ENCODE peak calls at places on chromosomes 13 and 19, in five cellular contexts. One of them, this sample, is unnamed.

GRCh38 chr19:45340232-45340898 is at the start of gene KLC3:
- DNase-seq in left kidney: peak; percentile 71
- DNase-seq in psoas muscle: no peak
- DNase-seq in MCF 10A: peak; percentile 47
- DNase-seq in non-pigmented ciliary epithelial cell: no peak
- DNase-seq in this sample: no peak

GRCh38 chr19:23075031-23075733 is 41.6 kb upstream of the ZNF730 start:
- DNase-seq in left kidney: peak; percentile 97
- DNase-seq in psoas muscle: peak; percentile 45
- DNase-seq in MCF 10A: no peak
- DNase-seq in non-pigmented ciliary epithelial cell: peak; percentile 35
- DNase-seq in this sample: peak; percentile 70

GRCh38 chr13:79995334-79995733 is 345.6 kb downstream of the SPRY2 start:
- DNase-seq in left kidney: no peak
- DNase-seq in psoas muscle: no peak
- DNase-seq in MCF 10A: peak; percentile 56
- DNase-seq in non-pigmented ciliary epithelial cell: peak; percentile 80
- DNase-seq in this sample: no peak

GRCh38 chr19:49921871-49922755 is 6.9 kb upstream of the ATF5 start:
- DNase-seq in left kidney: no peak
- DNase-seq in psoas muscle: no peak
- DNase-seq in MCF 10A: peak; percentile 36
- DNase-seq in non-pigmented ciliary epithelial cell: peak; percentile 31
- DNase-seq in this sample: no peak

GRCh38 chr19:12833747-12834417 is 497 bp downstream of the RTBDN start:
- DNase-seq in left kidney: peak; percentile 38
- DNase-seq in psoas muscle: no peak
- DNase-seq in MCF 10A: peak; percentile 47
- DNase-seq in non-pigmented ciliary epithelial cell: no peak
- DNase-seq in this sample: no peak

GRCh38 chr13:38430761-38431160 is 81.1 kb downstream of the UFM1 start:
- DNase-seq in left kidney: no peak
- DNase-seq in psoas muscle: no peak
- DNase-seq in MCF 10A: no peak
- DNase-seq in non-pigmented ciliary epithelial cell: no peak
- DNase-seq in this sample: no peak

GRCh38 chr19:3068071-3068470 is 5.8 kb upstream of the TLE5 start:
- DNase-seq in left kidney: peak; percentile 96
- DNase-seq in psoas muscle: peak; percentile 59
- DNase-seq in MCF 10A: no peak
- DNase-seq in non-pigmented ciliary epithelial cell: no peak
- DNase-seq in this sample: no peak

GRCh38 chr13:113458218-113459065 is 5.2 kb upstream of the ADPRHL1 start:
- DNase-seq in left kidney: peak; percentile 65
- DNase-seq in psoas muscle: no peak
- DNase-seq in MCF 10A: no peak
- DNase-seq in non-pigmented ciliary epithelial cell: no peak
- DNase-seq in this sample: no peak

GRCh38 chr13:100526299-100527030 is 62.1 kb downstream of the GGACT start:
- DNase-seq in left kidney: peak; percentile 44
- DNase-seq in psoas muscle: no peak
- DNase-seq in MCF 10A: no peak
- DNase-seq in non-pigmented ciliary epithelial cell: no peak
- DNase-seq in this sample: no peak

GRCh38 chr19:6057651-6058365 is 52.5 kb downstream of the RFX2 start:
- DNase-seq in left kidney: no peak
- DNase-seq in psoas muscle: no peak
- DNase-seq in MCF 10A: no peak
- DNase-seq in non-pigmented ciliary epithelial cell: no peak
- DNase-seq in this sample: no peak

GRCh38 chr19:47045867-47046470 is 2.5 kb downstream of the TMEM160 start:
- DNase-seq in left kidney: no peak
- DNase-seq in psoas muscle: no peak
- DNase-seq in MCF 10A: no peak
- DNase-seq in non-pigmented ciliary epithelial cell: no peak
- DNase-seq in this sample: no peak

GRCh38 chr19:5365905-5366304 is 25.3 kb upstream of the PTPRS start:
- DNase-seq in left kidney: no peak
- DNase-seq in psoas muscle: no peak
- DNase-seq in MCF 10A: no peak
- DNase-seq in non-pigmented ciliary epithelial cell: no peak
- DNase-seq in this sample: no peak

GRCh38 chr13:106691251-106691650 is 123.3 kb upstream of the ARGLU1 start:
- DNase-seq in left kidney: peak; percentile 94
- DNase-seq in psoas muscle: no peak
- DNase-seq in MCF 10A: no peak
- DNase-seq in non-pigmented ciliary epithelial cell: no peak
- DNase-seq in this sample: no peak

GRCh38 chr19:56170261-56170660 is 5.5 kb upstream of the GALP start:
- DNase-seq in left kidney: peak; percentile 26
- DNase-seq in psoas muscle: peak; percentile 32
- DNase-seq in MCF 10A: peak; percentile 93
- DNase-seq in non-pigmented ciliary epithelial cell: peak; percentile 8
- DNase-seq in this sample: no peak

GRCh38 chr19:5773276-5773675 is 11.3 kb downstream of the PRR22 start:
- DNase-seq in left kidney: no peak
- DNase-seq in psoas muscle: no peak
- DNase-seq in MCF 10A: no peak
- DNase-seq in non-pigmented ciliary epithelial cell: no peak
- DNase-seq in this sample: no peak

GRCh38 chr19:18208098-18208951 is 4.5 kb upstream of the RAB3A start:
- DNase-seq in left kidney: peak; percentile 49
- DNase-seq in psoas muscle: peak; percentile 49
- DNase-seq in MCF 10A: peak; percentile 42
- DNase-seq in non-pigmented ciliary epithelial cell: no peak
- DNase-seq in this sample: no peak

GRCh38 chr13:81762449-81762848 is 1421.5 kb upstream of the SPRY2 start:
- DNase-seq in left kidney: no peak
- DNase-seq in psoas muscle: no peak
- DNase-seq in MCF 10A: no peak
- DNase-seq in non-pigmented ciliary epithelial cell: no peak
- DNase-seq in this sample: no peak

GRCh38 chr13:49351871-49352270 is 92.0 kb downstream of the CAB39L start:
- DNase-seq in left kidney: no peak
- DNase-seq in psoas muscle: no peak
- DNase-seq in MCF 10A: no peak
- DNase-seq in non-pigmented ciliary epithelial cell: peak; percentile 84
- DNase-seq in this sample: no peak

GRCh38 chr13:113843864-113844556 is 19.9 kb downstream of the GAS6 start:
- DNase-seq in left kidney: no peak
- DNase-seq in psoas muscle: no peak
- DNase-seq in MCF 10A: no peak
- DNase-seq in non-pigmented ciliary epithelial cell: no peak
- DNase-seq in this sample: no peak

GRCh38 chr13:28494861-28495585 is at the start of gene FLT1:
- DNase-seq in left kidney: peak; percentile 70
- DNase-seq in psoas muscle: peak; percentile 55
- DNase-seq in MCF 10A: no peak
- DNase-seq in non-pigmented ciliary epithelial cell: no peak
- DNase-seq in this sample: no peak

GRCh38 chr19:45786533-45786894 is 4.2 kb upstream of the DMPK start:
- DNase-seq in left kidney: no peak
- DNase-seq in psoas muscle: no peak
- DNase-seq in MCF 10A: no peak
- DNase-seq in non-pigmented ciliary epithelial cell: no peak
- DNase-seq in this sample: no peak

GRCh38 chr19:3233831-3234230 is 9.4 kb downstream of the CELF5 start:
- DNase-seq in left kidney: no peak
- DNase-seq in psoas muscle: no peak
- DNase-seq in MCF 10A: no peak
- DNase-seq in non-pigmented ciliary epithelial cell: no peak
- DNase-seq in this sample: no peak

GRCh38 chr13:43133792-43134191 is 110.4 kb downstream of the DNAJC15 start:
- DNase-seq in left kidney: no peak
- DNase-seq in psoas muscle: no peak
- DNase-seq in MCF 10A: no peak
- DNase-seq in non-pigmented ciliary epithelial cell: no peak
- DNase-seq in this sample: no peak

GRCh38 chr13:105543742-105544141 is 991.7 kb downstream of the EFNB2 start:
- DNase-seq in left kidney: no peak
- DNase-seq in psoas muscle: no peak
- DNase-seq in MCF 10A: no peak
- DNase-seq in non-pigmented ciliary epithelial cell: no peak
- DNase-seq in this sample: no peak

GRCh38 chr19:17541184-17541759 is 14.2 kb upstream of the COLGALT1 start:
- DNase-seq in left kidney: no peak
- DNase-seq in psoas muscle: no peak
- DNase-seq in MCF 10A: no peak
- DNase-seq in non-pigmented ciliary epithelial cell: no peak
- DNase-seq in this sample: no peak

This sample was measured in DMS 273 treated with DMSO at 0.1 percent for 48 hours.